ENCODE peak calls at places on chromosomes 12 and 14, in four cellular contexts. One of them, this sample, is unnamed.

GRCh38 chr12:2669560-2669959 is 125.2 kb upstream of the FKBP4 start:
- DNase-seq in gastrocnemius medialis: no peak
- DNase-seq in astrocyte of the spinal cord: no peak
- DNase-seq in B cell: no peak
- DNase-seq in this sample: no peak

GRCh38 chr14:69858801-69859200 is 20.4 kb upstream of the SMOC1 start:
- DNase-seq in gastrocnemius medialis: no peak
- DNase-seq in astrocyte of the spinal cord: no peak
- DNase-seq in B cell: no peak
- DNase-seq in this sample: no peak

GRCh38 chr12:77007476-77007875 is 57.9 kb downstream of the E2F7 start:
- DNase-seq in B cell: no peak
- DNase-seq in astrocyte of the spinal cord: no peak
- DNase-seq in gastrocnemius medialis: no peak
- DNase-seq in this sample: no peak

GRCh38 chr14:66495214-66496098 is 9.3 kb downstream of the CCDC196 start:
- DNase-seq in B cell: peak; percentile 58
- DNase-seq in astrocyte of the spinal cord: peak; percentile 80
- DNase-seq in gastrocnemius medialis: peak; percentile 29
- DNase-seq in this sample: peak; percentile 85

GRCh38 chr12:107328442-107329133 is 235.2 kb upstream of the CRY1 start:
- DNase-seq in B cell: no peak
- DNase-seq in gastrocnemius medialis: no peak
- DNase-seq in astrocyte of the spinal cord: peak; percentile 73
- DNase-seq in this sample: peak; percentile 66

GRCh38 chr12:27555928-27556778 is 32.1 kb downstream of the PPFIBP1 start:
- DNase-seq in B cell: no peak
- DNase-seq in astrocyte of the spinal cord: peak; percentile 69
- DNase-seq in gastrocnemius medialis: no peak
- DNase-seq in this sample: peak; percentile 58

GRCh38 chr12:64256166-64256800 is 34.2 kb upstream of the KICS2 start:
- DNase-seq in astrocyte of the spinal cord: peak; percentile 72
- DNase-seq in B cell: peak; percentile 62
- DNase-seq in gastrocnemius medialis: no peak
- DNase-seq in this sample: peak; percentile 80

GRCh38 chr12:25051583-25052190 is 102.8 kb upstream of the BCAT1 start:
- DNase-seq in gastrocnemius medialis: no peak
- DNase-seq in astrocyte of the spinal cord: no peak
- DNase-seq in B cell: peak; percentile 69
- DNase-seq in this sample: no peak

GRCh38 chr12:31494455-31494854 is 96.5 kb downstream of the DENND5B start:
- DNase-seq in gastrocnemius medialis: no peak
- DNase-seq in B cell: no peak
- DNase-seq in astrocyte of the spinal cord: no peak
- DNase-seq in this sample: no peak

GRCh38 chr12:130547480-130548155 is 168.5 kb downstream of the RIMBP2 start:
- DNase-seq in gastrocnemius medialis: no peak
- DNase-seq in B cell: no peak
- DNase-seq in astrocyte of the spinal cord: no peak
- DNase-seq in this sample: no peak

GRCh38 chr12:89690925-89691324 is 17.7 kb downstream of the ATP2B1 start:
- DNase-seq in astrocyte of the spinal cord: no peak
- DNase-seq in gastrocnemius medialis: no peak
- DNase-seq in B cell: no peak
- DNase-seq in this sample: no peak

GRCh38 chr14:60311417-60311816 is 62.4 kb downstream of the PPM1A start:
- DNase-seq in gastrocnemius medialis: no peak
- DNase-seq in astrocyte of the spinal cord: peak; percentile 52
- DNase-seq in B cell: no peak
- DNase-seq in this sample: peak; percentile 52

GRCh38 chr14:74299061-74299545 is 3.6 kb downstream of the ABCD4 start:
- DNase-seq in gastrocnemius medialis: no peak
- DNase-seq in B cell: no peak
- DNase-seq in astrocyte of the spinal cord: peak; percentile 36
- DNase-seq in this sample: peak; percentile 60

GRCh38 chr12:15842106-15842505 is 40.1 kb upstream of the STRAP start:
- DNase-seq in gastrocnemius medialis: no peak
- DNase-seq in astrocyte of the spinal cord: peak; percentile 78
- DNase-seq in B cell: no peak
- DNase-seq in this sample: peak; percentile 85

GRCh38 chr12:106122004-106122403 is 16.8 kb downstream of the NUAK1 start:
- DNase-seq in astrocyte of the spinal cord: no peak
- DNase-seq in gastrocnemius medialis: no peak
- DNase-seq in B cell: no peak
- DNase-seq in this sample: no peak

GRCh38 chr12:120445911-120446909 is at the start of the genes GATC and TRIAP1:
- DNase-seq in gastrocnemius medialis: peak; percentile 57
- DNase-seq in astrocyte of the spinal cord: peak; percentile 80
- DNase-seq in B cell: peak; percentile 94
- DNase-seq in this sample: peak; percentile 75

GRCh38 chr12:62215506-62215905 is 44.7 kb upstream of the USP15 start:
- DNase-seq in astrocyte of the spinal cord: no peak
- DNase-seq in gastrocnemius medialis: no peak
- DNase-seq in B cell: no peak
- DNase-seq in this sample: no peak

GRCh38 chr12:124411291-124411878 is 116.5 kb downstream of the RFLNA start:
- DNase-seq in astrocyte of the spinal cord: peak; percentile 92
- DNase-seq in B cell: no peak
- DNase-seq in gastrocnemius medialis: peak; percentile 66
- DNase-seq in this sample: peak; percentile 94

GRCh38 chr14:36408388-36408787 is 88.0 kb upstream of the MBIP start:
- DNase-seq in gastrocnemius medialis: no peak
- DNase-seq in B cell: no peak
- DNase-seq in astrocyte of the spinal cord: no peak
- DNase-seq in this sample: no peak

GRCh38 chr12:31496257-31496656 is 94.7 kb downstream of the DENND5B start:
- DNase-seq in gastrocnemius medialis: no peak
- DNase-seq in astrocyte of the spinal cord: no peak
- DNase-seq in B cell: no peak
- DNase-seq in this sample: no peak

GRCh38 chr12:43237238-43237879 is 314.6 kb downstream of the ADAMTS20 start:
- DNase-seq in astrocyte of the spinal cord: no peak
- DNase-seq in B cell: no peak
- DNase-seq in gastrocnemius medialis: no peak
- DNase-seq in this sample: no peak

GRCh38 chr12:51020448-51021182 is 5.6 kb downstream of the SLC11A2 start:
- DNase-seq in gastrocnemius medialis: no peak
- DNase-seq in B cell: no peak
- DNase-seq in astrocyte of the spinal cord: no peak
- DNase-seq in this sample: no peak

GRCh38 chr12:113146999-113147398 is 2.5 kb upstream of the CFAP73 start:
- DNase-seq in astrocyte of the spinal cord: no peak
- DNase-seq in B cell: no peak
- DNase-seq in gastrocnemius medialis: no peak
- DNase-seq in this sample: no peak

GRCh38 chr14:85487215-85487614 is 42.7 kb upstream of the FLRT2 start:
- DNase-seq in astrocyte of the spinal cord: peak; percentile 45
- DNase-seq in B cell: no peak
- DNase-seq in gastrocnemius medialis: no peak
- DNase-seq in this sample: no peak

GRCh38 chr14:46344327-46344937 is 307.1 kb downstream of the RPL10L start:
- DNase-seq in gastrocnemius medialis: no peak
- DNase-seq in astrocyte of the spinal cord: peak; percentile 11
- DNase-seq in B cell: no peak
- DNase-seq in this sample: peak; percentile 2

GRCh38 chr12:39723831-39724230 is 104.2 kb upstream of the ABCD2 start:
- DNase-seq in astrocyte of the spinal cord: peak; percentile 30
- DNase-seq in B cell: no peak
- DNase-seq in gastrocnemius medialis: no peak
- DNase-seq in this sample: peak; percentile 58

GRCh38 chr14:71541271-71541670 is 391.0 kb upstream of the RGS6 start:
- DNase-seq in astrocyte of the spinal cord: no peak
- DNase-seq in B cell: no peak
- DNase-seq in gastrocnemius medialis: no peak
- DNase-seq in this sample: no peak

GRCh38 chr12:118498171-118498570 is 121.8 kb downstream of the SUDS3 start:
- DNase-seq in gastrocnemius medialis: no peak
- DNase-seq in astrocyte of the spinal cord: no peak
- DNase-seq in B cell: no peak
- DNase-seq in this sample: no peak

GRCh38 chr12:124242529-124243065 is 52.3 kb upstream of the RFLNA start:
- DNase-seq in astrocyte of the spinal cord: no peak
- DNase-seq in B cell: no peak
- DNase-seq in gastrocnemius medialis: no peak
- DNase-seq in this sample: no peak

GRCh38 chr14:105537580-105538474 is 11.4 kb downstream of the TMEM121 start:
- DNase-seq in B cell: peak; percentile 85
- DNase-seq in gastrocnemius medialis: no peak
- DNase-seq in astrocyte of the spinal cord: no peak
- DNase-seq in this sample: no peak

GRCh38 chr14:64761441-64762043 is 57.3 kb downstream of the PLEKHG3 start:
- DNase-seq in astrocyte of the spinal cord: peak; percentile 40
- DNase-seq in gastrocnemius medialis: no peak
- DNase-seq in B cell: no peak
- DNase-seq in this sample: no peak

GRCh38 chr14:64604001-64604400 is 54.2 kb downstream of the PPP1R36 start:
- DNase-seq in gastrocnemius medialis: no peak
- DNase-seq in B cell: no peak
- DNase-seq in astrocyte of the spinal cord: no peak
- DNase-seq in this sample: no peak

GRCh38 chr14:37081220-37081619 is 91.2 kb downstream of the SLC25A21 start:
- DNase-seq in B cell: no peak
- DNase-seq in astrocyte of the spinal cord: peak; percentile 36
- DNase-seq in gastrocnemius medialis: no peak
- DNase-seq in this sample: no peak

GRCh38 chr14:36506732-36507614 is 13.1 kb downstream of the NKX2-1 start:
- DNase-seq in astrocyte of the spinal cord: no peak
- DNase-seq in gastrocnemius medialis: no peak
- DNase-seq in B cell: no peak
- DNase-seq in this sample: no peak

GRCh38 chr14:24216345-24216699 is 456 bp upstream of the MDP1 start:
- DNase-seq in B cell: no peak
- DNase-seq in astrocyte of the spinal cord: no peak
- DNase-seq in gastrocnemius medialis: no peak
- DNase-seq in this sample: no peak

GRCh38 chr14:24213866-24214652 is 771 bp upstream of the CHMP4A start:
- DNase-seq in astrocyte of the spinal cord: no peak
- DNase-seq in B cell: no peak
- DNase-seq in gastrocnemius medialis: no peak
- DNase-seq in this sample: no peak

GRCh38 chr14:24215495-24216344 is at the start of gene MDP1:
- DNase-seq in B cell: peak; percentile 94
- DNase-seq in gastrocnemius medialis: peak; percentile 64
- DNase-seq in astrocyte of the spinal cord: peak; percentile 89
- DNase-seq in this sample: peak; percentile 89

GRCh38 chr14:24211311-24211710 is 2.0 kb downstream of the CHMP4A start:
- DNase-seq in gastrocnemius medialis: no peak
- DNase-seq in B cell: no peak
- DNase-seq in astrocyte of the spinal cord: no peak
- DNase-seq in this sample: no peak

GRCh38 chr14:24212924-24213865 is at the start of gene CHMP4A:
- DNase-seq in B cell: peak; percentile 96
- DNase-seq in gastrocnemius medialis: peak; percentile 93
- DNase-seq in astrocyte of the spinal cord: peak; percentile 99
- DNase-seq in this sample: peak; percentile 99
- TF ChIP-seq CTCF in B cell: peak; percentile 3
- TF ChIP-seq CTCF in gastrocnemius medialis: peak; percentile 38
- TF ChIP-seq CTCF in astrocyte of the spinal cord: peak; percentile 15
- TF ChIP-seq CTCF in this sample: peak; percentile 9

DNA sequence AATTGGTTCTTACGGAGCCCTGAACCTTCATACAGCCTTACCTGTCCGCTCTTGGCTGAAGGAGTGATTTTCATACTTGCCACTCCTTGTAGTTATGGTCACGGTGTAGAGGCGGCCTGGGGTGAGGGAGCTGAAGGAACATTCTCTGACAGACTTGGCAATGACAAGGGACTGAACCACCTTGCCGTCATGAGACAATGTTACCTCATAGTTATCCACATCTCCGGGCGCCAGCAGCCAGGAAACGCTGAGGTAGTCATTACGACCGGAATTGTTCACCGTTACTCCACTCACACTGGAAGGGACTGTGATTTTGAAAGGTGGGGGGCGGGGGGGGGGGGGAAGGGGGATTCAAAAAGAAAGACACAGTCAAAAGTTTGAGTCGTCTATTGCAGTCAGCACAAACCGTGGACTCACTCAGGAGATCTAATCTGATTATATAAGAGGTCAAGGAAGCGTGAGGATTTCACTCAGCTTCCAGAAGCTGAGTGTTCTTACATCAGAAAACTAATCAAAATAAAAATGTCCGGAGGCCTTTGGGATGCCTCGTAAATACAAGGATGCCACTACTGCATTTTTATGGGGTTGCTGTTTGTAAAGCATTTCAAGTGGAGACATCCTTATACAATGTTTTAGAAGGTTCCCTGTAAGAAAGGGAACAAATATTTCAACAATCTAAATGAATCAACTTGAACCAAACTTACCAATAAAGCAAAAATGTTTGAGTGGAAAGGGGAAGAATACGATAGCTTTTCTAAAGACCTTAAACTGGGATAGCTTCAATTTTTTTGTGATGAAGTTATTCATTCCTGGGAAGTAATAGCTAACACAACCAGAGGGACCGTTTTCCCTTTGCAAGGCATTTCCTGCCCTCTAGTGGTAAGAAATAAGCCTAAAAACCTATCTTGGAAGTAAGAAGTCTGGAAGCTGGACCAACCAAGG is 60.6 kb downstream of the PTPRB start:
- DNase-seq in gastrocnemius medialis: no peak
- DNase-seq in astrocyte of the spinal cord: peak; percentile 85
- DNase-seq in B cell: peak; percentile 56
- DNase-seq in this sample: peak; percentile 92
- TF ChIP-seq CTCF in gastrocnemius medialis: peak; percentile 64
- TF ChIP-seq CTCF in astrocyte of the spinal cord: peak; percentile 71
- TF ChIP-seq CTCF in B cell: peak; percentile 78
- TF ChIP-seq CTCF in this sample: peak; percentile 80

GRCh38 chr14:95196268-95196667 is 38.9 kb upstream of the DICER1 start:
- DNase-seq in gastrocnemius medialis: no peak
- DNase-seq in B cell: peak; percentile 30
- DNase-seq in astrocyte of the spinal cord: no peak
- DNase-seq in this sample: peak; percentile 18
- TF ChIP-seq CTCF in gastrocnemius medialis: peak; percentile 27
- TF ChIP-seq CTCF in B cell: peak; percentile 43
- TF ChIP-seq CTCF in astrocyte of the spinal cord: peak; percentile 12
- TF ChIP-seq CTCF in this sample: peak; percentile 12

DNA sequence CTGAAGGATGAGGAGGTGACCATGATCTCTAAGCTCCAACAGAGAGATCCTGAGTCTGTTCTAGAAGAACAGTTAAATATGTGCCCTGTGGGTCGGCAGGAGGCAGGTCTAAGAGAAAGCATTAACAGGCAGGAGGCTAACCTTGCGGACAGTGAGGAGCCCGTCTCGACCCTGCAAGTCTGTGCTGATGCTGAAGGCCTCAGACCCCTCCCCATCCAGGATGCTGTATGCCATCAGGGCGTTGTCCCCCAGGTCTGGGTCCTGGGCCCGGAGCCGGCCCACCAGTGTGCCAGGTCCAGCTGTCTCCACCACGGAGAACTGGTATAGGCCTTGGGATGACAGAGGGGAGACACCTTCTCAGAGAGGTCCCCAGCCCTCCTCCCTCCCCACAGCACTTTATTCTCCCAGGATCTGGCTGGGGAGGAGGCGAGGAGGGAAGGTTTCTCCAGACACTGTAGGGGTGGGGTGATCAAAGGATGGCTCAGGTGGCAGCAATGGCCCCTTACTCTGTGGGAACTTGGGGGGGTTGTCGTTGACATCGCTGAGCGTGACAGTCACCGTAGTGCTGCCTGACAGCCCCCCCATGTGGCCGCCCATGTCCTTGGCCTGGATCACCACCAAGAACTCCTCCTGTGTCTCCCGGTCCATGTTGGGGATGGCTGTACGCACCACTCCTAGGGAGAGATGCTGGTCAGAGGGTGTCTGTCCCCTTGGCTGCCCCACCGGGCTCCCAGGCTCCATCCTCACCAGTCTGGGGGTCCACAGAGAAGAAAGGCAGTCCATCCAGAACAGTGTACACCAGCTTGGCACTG is 3.1 kb downstream of the CDH24 start:
- DNase-seq in B cell: no peak
- DNase-seq in astrocyte of the spinal cord: no peak
- DNase-seq in gastrocnemius medialis: no peak
- DNase-seq in this sample: no peak
- TF ChIP-seq CTCF in B cell: no peak
- TF ChIP-seq CTCF in astrocyte of the spinal cord: peak; percentile 42
- TF ChIP-seq CTCF in gastrocnemius medialis: peak; percentile 24
- TF ChIP-seq CTCF in this sample: peak; percentile 29